ENCODE peak calls at places on chromosomes 12 and 14, in five cellular contexts. B is GM23338, J is fibroblast of lung, A is IMR-90, N is PC-3. W is an unnamed sample. For H3K27me3, the result is how much of the 10 kb centered on the place peaks cover.

GRCh38 chr14:104326848-104327247 is 188.5 kb downstream of the KIF26A start:
- DNase-seq in B (no peak), J (no peak), A (no peak), N (no peak), W (no peak)

GRCh38 chr12:508795-509194 is 49.1 kb downstream of the B4GALNT3 start:
- DNase-seq in B (no peak), J (no peak), A (no peak), N (peak), W (no peak)

GRCh38 chr14:31263485-31264133 is 56.0 kb upstream of the HECTD1 start:
- DNase-seq in B (no peak), J (peak), A (peak), N (peak), W (no peak)

GRCh38 chr14:100406505-100407131 is 83.5 kb downstream of the SLC25A47 start:
- DNase-seq in B (no peak), J (peak), A (peak), N (peak), W (no peak)

GRCh38 chr14:90521121-90521929 is 124.5 kb downstream of the CALM1 start:
- DNase-seq in B (no peak), J (peak), A (no peak), N (no peak), W (no peak)

GRCh38 chr14:83425138-83425537 is 1891.5 kb upstream of the SEL1L start:
- DNase-seq in B (no peak), J (peak), A (peak), N (peak), W (no peak)

GRCh38 chr12:95051241-95051640 is 22.2 kb downstream of the NR2C1 start:
- DNase-seq in B (no peak), J (peak), A (peak), N (no peak), W (no peak)

GRCh38 chr12:4934651-4935050 is 24.9 kb downstream of the KCNA1 start:
- DNase-seq in B (no peak), J (peak), A (peak), N (peak), W (no peak)

GRCh38 chr12:28057856-28058615 is 85.5 kb upstream of the PTHLH start:
- DNase-seq in B (no peak), J (peak), A (peak), N (peak), W (no peak)

GRCh38 chr12:21697829-21698630 is 40.4 kb upstream of the LDHB start:
- DNase-seq in B (peak), J (peak), A (peak), N (peak), W (peak)

GRCh38 chr12:123253606-123254459 is 17.8 kb downstream of the CDK2AP1 start:
- DNase-seq in B (no peak), J (no peak), A (no peak), N (no peak), W (no peak)

GRCh38 chr12:124592050-124592449 is 24.6 kb upstream of the NCOR2 start:
- DNase-seq in B (no peak), J (peak), A (peak), N (peak), W (no peak)

GRCh38 chr12:90801776-90802175 is 153.2 kb downstream of the CCER1 start:
- DNase-seq in B (no peak), J (peak), A (peak), N (peak), W (no peak)

GRCh38 chr14:95098984-95099599 is 58.2 kb downstream of the DICER1 start:
- DNase-seq in B (peak), J (peak), A (peak), N (peak), W (no peak)

GRCh38 chr12:12686925-12687324 is 9.1 kb downstream of the GPR19 start:
- DNase-seq in B (no peak), J (peak), A (peak), N (no peak), W (no peak)

GRCh38 chr14:24483604-24484252 is 24.3 kb downstream of the CMA1 start:
- DNase-seq in B (no peak), J (peak), A (peak), N (peak), W (no peak)

GRCh38 chr12:40697566-40698257 is 5.5 kb downstream of the CNTN1 start:
- DNase-seq in B (no peak), J (no peak), A (no peak), N (peak), W (no peak)

GRCh38 chr12:104485651-104486341 is 29.0 kb downstream of the CHST11 start:
- DNase-seq in B (no peak), J (no peak), A (no peak), N (no peak), W (no peak)

GRCh38 chr14:75452900-75453816 is 25.3 kb downstream of the JDP2 start:
- DNase-seq in B (peak), J (peak), A (peak), N (peak), W (no peak)

GRCh38 chr12:17665839-17666238 is 424.2 kb downstream of the RERGL start:
- DNase-seq in B (no peak), J (no peak), A (no peak), N (no peak), W (no peak)

GRCh38 chr12:17666641-17667324 is 423.2 kb downstream of the RERGL start:
- DNase-seq in B (no peak), J (no peak), A (no peak), N (no peak), W (no peak)

GRCh38 chr12:17661250-17661649 is 428.7 kb downstream of the RERGL start:
- DNase-seq in B (peak), J (no peak), A (no peak), N (peak), W (no peak)
- H2AFZ ChIP-seq in B (no peak), J (no peak), A (no peak), N (no peak), W (no peak)

GRCh38 chr14:32947081-32947480 is 8.4 kb downstream of the NPAS3 start:
- DNase-seq in B (no peak), J (no peak), A (no peak), N (no peak), W (no peak)

GRCh38 chr14:32947792-32948191 is 9.1 kb downstream of the NPAS3 start:
- DNase-seq in B (no peak), J (no peak), A (no peak), N (no peak), W (no peak)

GRCh38 chr14:32950584-32950983 is 11.9 kb downstream of the NPAS3 start:
- DNase-seq in B (peak), J (peak), A (no peak), N (peak), W (no peak)
- H3K27me3 ChIP-seq in B (under half), J (under half), A (under half), N (under half), W (under half)

DNA sequence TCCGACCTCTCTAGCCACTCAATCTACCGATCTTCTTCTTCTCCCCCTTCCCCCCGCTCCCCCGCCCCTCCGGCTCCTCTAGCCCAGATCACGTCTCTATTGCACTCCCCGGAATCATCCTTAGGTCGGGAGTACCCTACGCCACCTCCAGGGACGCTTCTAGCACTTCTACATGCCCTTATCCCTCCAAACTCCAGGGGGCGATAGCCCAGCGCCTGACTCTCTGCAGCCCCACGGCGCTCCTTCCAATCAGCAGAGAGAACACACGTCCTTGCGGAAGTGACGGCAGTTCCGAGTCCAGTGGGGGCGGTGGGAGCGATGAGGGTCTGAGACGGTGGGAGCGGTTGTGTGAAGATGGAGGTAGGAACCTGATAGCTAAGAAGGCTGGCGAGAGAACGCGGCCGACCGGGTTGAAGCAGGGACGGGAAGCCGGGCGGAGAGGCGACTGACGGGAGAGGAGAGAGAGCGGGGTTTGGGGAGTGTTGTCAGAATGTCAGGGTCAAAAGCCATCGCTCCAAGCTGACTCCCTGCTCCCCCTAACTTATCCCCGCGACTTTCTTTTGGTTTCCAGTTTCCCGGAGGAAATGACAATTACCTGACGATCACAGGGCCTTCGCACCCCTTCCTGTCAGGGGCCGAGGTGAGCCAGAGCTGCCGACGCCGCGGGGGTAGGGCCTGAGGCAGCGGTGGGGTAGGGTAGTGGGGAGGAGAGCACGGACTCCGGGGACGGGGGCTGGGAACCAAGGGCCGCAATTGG is at the start of the genes RAB2B and TOX4:
- DNase-seq in B (peak), J (peak), A (peak), N (peak), W (peak)
- TF ChIP-seq CTCF in B (peak), J (peak), A (peak), N (peak), W (peak)

GRCh38 chr14:43872752-43873655 is 634.1 kb downstream of the FSCB start:
- DNase-seq in B (peak), J (no peak), A (no peak), N (no peak), W (no peak)
- H2AFZ ChIP-seq in B (no peak), J (no peak), A (no peak), N (no peak), W (no peak)

GRCh38 chr14:77601846-77602609 is 14.4 kb downstream of the SPTLC2 start:
- DNase-seq in B (no peak), J (peak), A (no peak), N (peak), W (no peak)

GRCh38 chr14:77603031-77603430 is 13.4 kb downstream of the SPTLC2 start:
- DNase-seq in B (no peak), J (no peak), A (peak), N (no peak), W (no peak)

GRCh38 chr14:77607741-77608302 is 8.6 kb downstream of the SPTLC2 start:
- DNase-seq in B (peak), J (no peak), A (no peak), N (no peak), W (no peak)

GRCh38 chr14:77603654-77604270 is 12.7 kb downstream of the SPTLC2 start:
- DNase-seq in B (no peak), J (peak), A (no peak), N (peak), W (no peak)

GRCh38 chr14:77605392-77605978 is 11.0 kb downstream of the SPTLC2 start:
- DNase-seq in B (no peak), J (no peak), A (no peak), N (no peak), W (no peak)
- H3K27me3 ChIP-seq in B (under half), J (under half), A (under half), N (under half), W (under half)

W was measured in MM.1S.